ENCODE peak calls at places on chromosomes 3 and 15, in nine cellular contexts. X, L, Y, N, A, S, F, T and W are unnamed samples.

GRCh38 chr3:116087431-116087830 is 357.9 kb downstream of the LSAMP start:
- DNase-seq in X (no peak), L (no peak), Y (no peak), N (no peak), A (no peak), S (no peak), F (no peak), T (no peak), W (no peak)

GRCh38 chr3:179460260-179460659 is 9.0 kb upstream of the GNB4 start:
- DNase-seq in X (no peak), L (no peak), Y (no peak), N (no peak), A (no peak), S (no peak), F (no peak), T (no peak), W (no peak)

GRCh38 chr15:92069308-92070244 is 216.1 kb downstream of the SLCO3A1 start:
- DNase-seq in X (no peak), L (no peak), Y (peak), N (no peak), A (peak), S (peak), F (no peak), T (peak), W (no peak)

GRCh38 chr15:98923159-98923558 is 84.4 kb downstream of the PGPEP1L start:
- DNase-seq in X (no peak), L (no peak), Y (no peak), N (no peak), A (no peak), S (no peak), F (no peak), T (no peak), W (no peak)

GRCh38 chr3:71893702-71894479 is 108.9 kb upstream of the PROK2 start:
- DNase-seq in X (peak), L (no peak), Y (peak), N (no peak), A (no peak), S (no peak), F (no peak), T (no peak), W (no peak)

GRCh38 chr3:122415762-122416654 is at the start of gene WDR5B:
- DNase-seq in X (peak), L (peak), Y (peak), N (peak), A (peak), S (peak), F (peak), T (peak), W (peak)

GRCh38 chr3:128736598-128736997 is 10.6 kb downstream of the RAB7A start:
- DNase-seq in X (no peak), L (no peak), Y (peak), N (no peak), A (peak), S (no peak), F (no peak), T (no peak), W (no peak)

GRCh38 chr3:10262027-10262426 is 13.8 kb downstream of the TATDN2 start:
- DNase-seq in X (no peak), L (no peak), Y (no peak), N (no peak), A (no peak), S (no peak), F (no peak), T (no peak), W (no peak)

GRCh38 chr3:11204697-11205397 is 50.6 kb downstream of the HRH1 start:
- DNase-seq in X (no peak), L (peak), Y (no peak), N (no peak), A (peak), S (no peak), F (no peak), T (no peak), W (no peak)

GRCh38 chr3:161028485-161029018 is 76.6 kb downstream of the B3GALNT1 start:
- DNase-seq in X (peak), L (peak), Y (no peak), N (no peak), A (peak), S (no peak), F (no peak), T (no peak), W (no peak)

GRCh38 chr3:52789746-52790040 is 4.9 kb upstream of the ITIH3 start:
- DNase-seq in X (no peak), L (no peak), Y (no peak), N (no peak), A (no peak), S (no peak), F (no peak), T (no peak), W (no peak)

GRCh38 chr15:78149068-78149804 is at the start of gene IDH3A:
- DNase-seq in X (peak), L (peak), Y (peak), N (peak), A (peak), S (peak), F (peak), T (peak), W (peak)
- H3K4me3 ChIP-seq in X (peak), L (peak), Y (peak), N (peak), A (peak), S (peak), F (peak), T (peak), W (peak)

GRCh38 chr3:51681453-51681852 is 10.4 kb downstream of the TEX264 start:
- DNase-seq in X (no peak), L (no peak), Y (peak), N (peak), A (no peak), S (no peak), F (peak), T (no peak), W (no peak)
- H3K4me3 ChIP-seq in X (no peak), L (no peak), Y (no peak), N (no peak), A (no peak), S (no peak), F (no peak), T (no peak), W (no peak)

GRCh38 chr15:75921732-75922703 is 18.3 kb downstream of the FBXO22 start:
- DNase-seq in X (peak), L (peak), Y (peak), N (no peak), A (peak), S (peak), F (peak), T (no peak), W (no peak)
- H3K4me3 ChIP-seq in X (no peak), L (no peak), Y (no peak), N (no peak), A (no peak), S (no peak), F (no peak), T (no peak), W (no peak)

DNA sequence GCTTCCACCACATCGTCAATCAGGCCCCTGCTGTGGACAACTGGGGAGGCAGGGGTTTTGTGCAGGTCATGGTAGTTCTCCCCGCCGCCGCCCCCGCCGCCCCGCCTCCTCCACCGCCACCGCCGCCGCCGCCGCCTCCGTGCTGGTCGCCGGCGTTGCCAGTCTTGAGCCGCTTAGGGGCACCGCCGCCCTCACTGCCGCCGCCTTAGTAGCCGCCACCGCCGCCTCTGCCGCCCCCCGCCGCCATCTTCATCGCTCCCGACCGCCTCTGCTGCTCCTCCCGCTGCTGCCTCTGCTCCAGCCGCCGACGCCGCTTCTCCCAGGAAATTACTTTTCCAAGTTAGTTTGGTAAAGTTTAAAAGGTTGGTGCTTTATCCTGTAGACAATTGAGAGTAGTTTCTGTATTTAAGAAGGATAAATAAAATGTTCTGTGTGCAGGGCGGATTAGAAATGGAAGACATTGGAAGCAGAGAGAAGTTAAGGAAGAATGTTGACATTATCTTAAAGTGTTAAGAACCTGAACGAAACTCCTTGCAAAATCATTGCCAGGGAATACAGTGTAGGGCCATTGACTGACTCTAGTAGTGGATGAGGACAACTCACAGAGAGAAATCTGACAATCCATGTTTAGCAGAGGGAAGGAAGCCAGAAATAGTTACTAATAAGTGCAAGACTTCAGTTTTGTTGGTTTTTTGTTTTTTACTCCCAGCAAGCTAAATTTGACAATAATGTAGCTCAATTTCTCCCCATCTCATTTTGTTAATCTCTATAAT is 53.0 kb upstream of the GOLGA8A start:
- DNase-seq in X (peak), L (peak), Y (no peak), N (no peak), A (no peak), S (no peak), F (no peak), T (no peak), W (no peak)
- H3K4me3 ChIP-seq in X (peak), L (peak), Y (no peak), N (no peak), A (no peak), S (no peak), F (no peak), T (no peak), W (no peak)

DNA sequence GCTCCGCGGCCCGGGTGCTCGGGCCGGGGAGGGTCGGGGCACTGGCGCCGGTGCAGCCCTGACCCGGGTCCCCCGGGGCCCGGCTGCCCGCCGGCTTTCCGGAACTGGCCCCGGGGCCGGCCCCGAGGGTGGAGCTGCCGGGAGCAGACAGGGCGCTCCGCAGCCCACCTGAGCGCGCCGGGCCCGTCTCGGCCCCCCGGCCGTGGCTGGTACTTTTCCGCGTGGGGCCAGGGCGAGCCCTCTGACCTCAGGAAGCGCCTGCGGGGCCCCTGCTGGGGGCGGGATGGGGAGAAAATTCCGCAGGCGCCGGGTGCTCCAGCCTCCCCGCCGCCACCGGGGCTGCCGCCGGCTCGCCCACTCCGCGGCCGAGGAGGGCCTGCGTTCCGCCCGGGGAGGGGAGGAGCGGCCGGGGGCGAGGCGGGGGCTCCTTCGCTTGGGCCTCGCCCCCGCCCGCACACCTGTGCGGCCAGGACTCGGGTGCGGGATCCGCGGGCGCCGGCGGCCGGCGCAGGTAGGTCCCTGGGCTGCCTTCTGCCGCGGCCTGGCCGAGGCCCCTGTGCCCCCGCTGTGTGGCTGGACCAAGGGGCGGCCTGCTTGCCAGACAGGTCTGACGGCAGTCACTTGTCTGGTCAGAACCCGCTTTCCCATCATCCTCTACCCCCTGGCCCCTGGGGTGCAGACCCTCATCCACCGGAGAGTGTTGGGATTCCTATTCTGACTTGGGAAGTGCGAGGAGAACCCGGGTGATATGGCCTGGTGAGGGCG is 3.5 kb downstream of the FURIN start:
- DNase-seq in X (peak), L (peak), Y (no peak), N (peak), A (no peak), S (no peak), F (peak), T (no peak), W (no peak)
- H3K4me3 ChIP-seq in X (peak), L (peak), Y (peak), N (peak), A (peak), S (peak), F (peak), T (peak), W (peak)

DNA sequence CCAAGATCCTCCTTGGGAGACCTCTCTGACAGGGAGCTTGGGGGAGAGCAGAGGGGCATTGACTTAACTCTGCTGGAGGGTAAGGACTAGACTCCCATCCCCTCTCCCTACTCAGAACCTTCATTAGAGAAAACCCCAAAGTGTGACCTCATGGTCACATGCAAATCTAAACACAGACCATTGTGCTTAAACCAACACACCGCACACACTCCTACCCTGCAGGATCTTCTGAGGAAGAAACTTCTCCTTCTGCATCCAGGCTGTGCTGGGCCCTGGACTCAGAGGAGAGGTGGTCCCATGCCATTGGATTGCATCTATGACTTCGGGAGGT is 797 bp upstream of the PARP16 start:
- DNase-seq in X (no peak), L (no peak), Y (no peak), N (no peak), A (no peak), S (no peak), F (no peak), T (no peak), W (no peak)
- H3K4me3 ChIP-seq in X (no peak), L (no peak), Y (no peak), N (peak), A (no peak), S (no peak), F (no peak), T (no peak), W (no peak)

DNA sequence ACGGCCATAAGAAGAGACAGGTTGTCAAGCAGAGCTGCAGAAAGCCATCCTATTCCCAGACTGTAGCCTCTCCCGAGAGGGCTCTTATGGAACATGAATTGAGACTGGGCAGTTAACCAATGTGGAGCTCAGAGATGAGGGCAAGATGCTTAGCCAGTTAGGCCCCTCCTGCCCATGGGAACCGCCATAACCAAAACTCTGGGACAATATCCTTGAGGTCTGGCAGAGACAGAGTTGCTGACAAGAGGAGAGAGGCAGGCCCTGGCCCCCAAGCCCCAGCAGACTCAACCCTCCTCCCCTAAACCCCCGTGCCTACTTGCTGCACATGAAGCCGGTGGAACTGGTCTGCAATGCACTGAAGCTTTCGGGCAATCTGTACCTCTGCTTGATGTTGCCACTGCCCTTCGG is 4.8 kb downstream of the BMF start:
- DNase-seq in X (no peak), L (no peak), Y (no peak), N (no peak), A (peak), S (no peak), F (no peak), T (no peak), W (no peak)
- H3K4me3 ChIP-seq in X (peak), L (peak), Y (no peak), N (peak), A (no peak), S (no peak), F (no peak), T (peak), W (no peak)

DNA sequence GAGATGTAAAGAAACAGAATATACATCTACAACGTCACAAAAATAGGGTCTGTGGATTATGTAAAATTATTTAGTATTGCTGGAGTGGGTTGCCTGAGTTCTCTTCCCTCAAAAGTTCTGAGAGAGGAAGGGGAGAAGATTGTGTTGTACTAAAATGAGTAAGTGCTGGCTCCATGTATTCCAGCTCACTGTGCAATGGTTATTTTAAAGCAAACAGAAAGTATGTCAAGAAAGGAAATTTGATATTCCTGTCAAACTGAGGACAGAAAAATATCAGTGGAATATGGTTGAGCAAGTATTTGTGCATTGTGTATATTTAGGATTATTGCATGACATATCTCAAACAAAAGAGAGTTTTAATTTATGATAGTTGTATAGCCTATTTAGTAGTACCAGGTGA is 2.2 kb downstream of the TRPC1 start:
- DNase-seq in X (no peak), L (no peak), Y (no peak), N (no peak), A (no peak), S (no peak), F (no peak), T (no peak), W (no peak)
- H3K4me3 ChIP-seq in X (no peak), L (no peak), Y (no peak), N (no peak), A (no peak), S (no peak), F (no peak), T (no peak), W (no peak)

GRCh38 chr15:40358492-40359353 is 704 bp downstream of the DISP2 start:
- DNase-seq in X (peak), L (no peak), Y (no peak), N (peak), A (no peak), S (peak), F (peak), T (no peak), W (no peak)
- H3K4me3 ChIP-seq in X (peak), L (peak), Y (peak), N (peak), A (peak), S (peak), F (no peak), T (peak), W (peak)